ENCODE peak calls at places on chromosomes 16 and 17, in nine cellular contexts. H, T, D, P, W, B, E, G and N are unnamed samples.

GRCh38 chr17:45284176-45285140 is 22.6 kb upstream of the SPATA32 start:
- DNase-seq in H (no peak), T (no peak), D (no peak), P (no peak), W (no peak), B (no peak), E (peak; percentile 34), G (no peak), N (no peak)

GRCh38 chr17:42781639-42782401 is 1.4 kb downstream of the WNK4 start:
- DNase-seq in H (no peak), T (no peak), D (no peak), P (no peak), W (no peak), B (no peak), E (no peak), G (no peak), N (no peak)

GRCh38 chr16:80063028-80063767 is 462.7 kb upstream of the MAF start:
- DNase-seq in H (no peak), T (no peak), D (no peak), P (no peak), W (no peak), B (no peak), E (no peak), G (no peak), N (no peak)

GRCh38 chr16:48184681-48185080 is 28.9 kb upstream of the ABCC12 start:
- DNase-seq in H (no peak), T (no peak), D (no peak), P (no peak), W (no peak), B (no peak), E (no peak), G (no peak), N (no peak)

GRCh38 chr16:77288222-77288621 is 89.0 kb downstream of the SYCE1L start:
- DNase-seq in H (no peak), T (no peak), D (no peak), P (no peak), W (no peak), B (no peak), E (no peak), G (no peak), N (no peak)

GRCh38 chr16:74321356-74321755 is 24.7 kb downstream of the PSMD7 start:
- DNase-seq in H (no peak), T (no peak), D (no peak), P (no peak), W (no peak), B (no peak), E (no peak), G (no peak), N (no peak)

GRCh38 chr16:90020838-90021382 is 1.7 kb upstream of the DBNDD1 start:
- DNase-seq in H (no peak), T (no peak), D (no peak), P (no peak), W (no peak), B (peak; percentile 57), E (no peak), G (no peak), N (no peak)

GRCh38 chr17:63932008-63932561 is at the start of gene CD79B:
- DNase-seq in H (peak; percentile 85), T (no peak), D (no peak), P (peak; percentile 20), W (no peak), B (no peak), E (peak; percentile 91), G (no peak), N (no peak)

GRCh38 chr17:17840751-17841591 is 4.2 kb upstream of the SREBF1 start:
- DNase-seq in H (peak; percentile 75), T (no peak), D (no peak), P (no peak), W (no peak), B (peak; percentile 78), E (no peak), G (no peak), N (no peak)

GRCh38 chr17:33433581-33433980 is 140.5 kb upstream of the ASIC2 start:
- DNase-seq in H (no peak), T (no peak), D (no peak), P (no peak), W (no peak), B (no peak), E (no peak), G (no peak), N (no peak)

GRCh38 chr16:21104124-21104860 is 46.4 kb downstream of the DNAH3 start:
- DNase-seq in H (no peak), T (no peak), D (no peak), P (no peak), W (no peak), B (no peak), E (no peak), G (no peak), N (no peak)

GRCh38 chr17:40348562-40349476 is 15.7 kb downstream of the GJD3 start:
- DNase-seq in H (peak; percentile 64), T (no peak), D (peak; percentile 69), P (no peak), W (no peak), B (peak; percentile 69), E (no peak), G (no peak), N (no peak)

GRCh38 chr16:6104423-6104822 is 1006.8 kb upstream of the EEF2KMT start:
- DNase-seq in H (no peak), T (no peak), D (no peak), P (no peak), W (no peak), B (no peak), E (no peak), G (no peak), N (no peak)

GRCh38 chr16:64864232-64864803 is 257.5 kb downstream of the CDH11 start:
- DNase-seq in H (no peak), T (peak; percentile 68), D (peak; percentile 70), P (no peak), W (peak; percentile 95), B (no peak), E (no peak), G (peak; percentile 45), N (no peak)

GRCh38 chr16:58306327-58306726 is 11.5 kb upstream of the PRSS54 start:
- DNase-seq in H (no peak), T (no peak), D (no peak), P (no peak), W (no peak), B (no peak), E (no peak), G (no peak), N (peak; percentile 26)

GRCh38 chr17:3921853-3922319 is 5.6 kb upstream of the P2RX1 start:
- DNase-seq in H (no peak), T (no peak), D (no peak), P (no peak), W (no peak), B (no peak), E (no peak), G (no peak), N (no peak)

GRCh38 chr16:74651841-74652240 is 14.8 kb downstream of the RFWD3 start:
- DNase-seq in H (no peak), T (no peak), D (no peak), P (no peak), W (no peak), B (no peak), E (no peak), G (no peak), N (no peak)

GRCh38 chr17:8420041-8420934 is 15.4 kb upstream of the NDEL1 start:
- DNase-seq in H (no peak), T (no peak), D (no peak), P (no peak), W (no peak), B (peak; percentile 58), E (no peak), G (peak; percentile 18), N (no peak)

GRCh38 chr16:59567496-59567895 is 833.4 kb upstream of the GOT2 start:
- DNase-seq in H (no peak), T (no peak), D (no peak), P (peak; percentile 8), W (no peak), B (no peak), E (no peak), G (no peak), N (no peak)

GRCh38 chr16:1665829-1666228 is 12.2 kb upstream of the JPT2 start:
- DNase-seq in H (no peak), T (no peak), D (no peak), P (no peak), W (no peak), B (no peak), E (no peak), G (no peak), N (no peak)

GRCh38 chr16:27318399-27319256 is 4.9 kb downstream of the IL4R start:
- DNase-seq in H (no peak), T (no peak), D (no peak), P (no peak), W (no peak), B (no peak), E (peak; percentile 51), G (no peak), N (no peak)

GRCh38 chr16:54080524-54081008 is 206.0 kb downstream of the IRX3 start:
- DNase-seq in H (no peak), T (peak; percentile 52), D (no peak), P (no peak), W (no peak), B (no peak), E (no peak), G (no peak), N (no peak)

GRCh38 chr17:82241183-82241925 is 12.5 kb downstream of the SLC16A3 start:
- DNase-seq in H (no peak), T (peak; percentile 87), D (peak; percentile 12), P (no peak), W (no peak), B (peak; percentile 56), E (no peak), G (peak; percentile 84), N (no peak)

GRCh38 chr16:51393381-51394005 is 242.4 kb upstream of the SALL1 start:
- DNase-seq in H (no peak), T (no peak), D (no peak), P (no peak), W (no peak), B (no peak), E (no peak), G (no peak), N (no peak)

GRCh38 chr17:70913086-70913485 is 743.8 kb downstream of the KCNJ2 start:
- DNase-seq in H (no peak), T (no peak), D (no peak), P (no peak), W (no peak), B (no peak), E (no peak), G (no peak), N (no peak)

GRCh38 chr16:49455181-49455990 is 81.8 kb downstream of the C16orf78 start:
- DNase-seq in H (no peak), T (peak; percentile 22), D (no peak), P (no peak), W (no peak), B (no peak), E (no peak), G (no peak), N (no peak)

GRCh38 chr16:11497329-11497805 is 89.4 kb downstream of the LITAF start:
- DNase-seq in H (peak; percentile 36), T (peak; percentile 90), D (peak; percentile 66), P (peak; percentile 74), W (no peak), B (peak; percentile 92), E (no peak), G (peak; percentile 92), N (peak; percentile 85)

GRCh38 chr16:52069866-52070265 is 477.1 kb downstream of the TOX3 start:
- DNase-seq in H (peak; percentile 62), T (no peak), D (peak; percentile 30), P (peak; percentile 33), W (no peak), B (peak; percentile 53), E (no peak), G (no peak), N (no peak)

GRCh38 chr17:79171152-79171551 is 96.5 kb downstream of the ENGASE start:
- DNase-seq in H (no peak), T (no peak), D (no peak), P (no peak), W (peak; percentile 26), B (no peak), E (no peak), G (no peak), N (no peak)